ENCODE peak calls at places on chromosomes 11 and 22, in five cellular contexts. D, H, E, L and J are unnamed samples.

GRCh38 chr22:36887164-36887563 is 26.3 kb upstream of the CSF2RB start:
- DNase-seq in D (no peak), H (no peak), E (no peak), L (no peak), J (no peak)

GRCh38 chr11:128715691-128716153 is 21.9 kb downstream of the FLI1 start:
- DNase-seq in D (no peak), H (no peak), E (no peak), L (no peak), J (no peak)

GRCh38 chr22:24445481-24446290 is 18.3 kb downstream of the ADORA2A start:
- DNase-seq in D (no peak), H (no peak), E (no peak), L (no peak), J (no peak)

GRCh38 chr22:36986242-36986821 is 32.9 kb downstream of the TST start:
- DNase-seq in D (no peak), H (no peak), E (no peak), L (no peak), J (no peak)

GRCh38 chr22:26744892-26745808 is 87.8 kb downstream of the MIAT start:
- DNase-seq in D (no peak), H (no peak), E (no peak), L (no peak), J (no peak)

GRCh38 chr22:29306175-29306829 is at the start of gene GAS2L1:
- DNase-seq in D (peak; percentile 93), H (peak; percentile 86), E (peak; percentile 86), L (peak; percentile 81), J (peak; percentile 33)

GRCh38 chr22:30650508-30651116 is 15.0 kb downstream of the SLC35E4 start:
- DNase-seq in D (no peak), H (no peak), E (no peak), L (no peak), J (no peak)

GRCh38 chr22:23066200-23067022 is 3.9 kb upstream of the GNAZ start:
- DNase-seq in D (peak; percentile 24), H (no peak), E (no peak), L (no peak), J (no peak)

GRCh38 chr11:7520011-7520942 is 6.5 kb downstream of the PPFIBP2 start:
- DNase-seq in D (no peak), H (no peak), E (no peak), L (no peak), J (no peak)

GRCh38 chr11:96110302-96110701 is 186.4 kb upstream of the MTMR2 start:
- DNase-seq in D (no peak), H (no peak), E (no peak), L (no peak), J (no peak)

GRCh38 chr22:20618488-20618887 is 111.1 kb downstream of the MED15 start:
- DNase-seq in D (no peak), H (no peak), E (no peak), L (no peak), J (no peak)

GRCh38 chr11:11432621-11433319 is 79.7 kb upstream of the CSNK2A3 start:
- DNase-seq in D (no peak), H (no peak), E (no peak), L (no peak), J (no peak)

GRCh38 chr11:128891912-128892398 is 799 bp downstream of the KCNJ5 start:
- DNase-seq in D (no peak), H (peak; percentile 61), E (no peak), L (peak; percentile 67), J (no peak)

GRCh38 chr11:124108158-124108557 is 7.1 kb upstream of the VWA5A start:
- DNase-seq in D (no peak), H (peak; percentile 53), E (no peak), L (peak; percentile 16), J (no peak)

GRCh38 chr11:88042238-88043032 is 132.8 kb downstream of the RAB38 start:
- DNase-seq in D (no peak), H (peak; percentile 22), E (no peak), L (no peak), J (no peak)

GRCh38 chr11:61480936-61481335 is 27.6 kb upstream of the LRRC10B start:
- DNase-seq in D (no peak), H (no peak), E (no peak), L (peak; percentile 25), J (no peak)

GRCh38 chr22:24153353-24153752 is 27.9 kb upstream of the SUSD2 start:
- DNase-seq in D (no peak), H (no peak), E (no peak), L (no peak), J (no peak)

GRCh38 chr11:116835042-116835772 is 2.2 kb downstream of the APOA1 start:
- DNase-seq in D (no peak), H (no peak), E (no peak), L (no peak), J (no peak)

GRCh38 chr11:1219836-1220810 is 2.7 kb upstream of the MUC5B start:
- DNase-seq in D (peak; percentile 61), H (peak; percentile 21), E (no peak), L (peak; percentile 47), J (no peak)

DNA sequence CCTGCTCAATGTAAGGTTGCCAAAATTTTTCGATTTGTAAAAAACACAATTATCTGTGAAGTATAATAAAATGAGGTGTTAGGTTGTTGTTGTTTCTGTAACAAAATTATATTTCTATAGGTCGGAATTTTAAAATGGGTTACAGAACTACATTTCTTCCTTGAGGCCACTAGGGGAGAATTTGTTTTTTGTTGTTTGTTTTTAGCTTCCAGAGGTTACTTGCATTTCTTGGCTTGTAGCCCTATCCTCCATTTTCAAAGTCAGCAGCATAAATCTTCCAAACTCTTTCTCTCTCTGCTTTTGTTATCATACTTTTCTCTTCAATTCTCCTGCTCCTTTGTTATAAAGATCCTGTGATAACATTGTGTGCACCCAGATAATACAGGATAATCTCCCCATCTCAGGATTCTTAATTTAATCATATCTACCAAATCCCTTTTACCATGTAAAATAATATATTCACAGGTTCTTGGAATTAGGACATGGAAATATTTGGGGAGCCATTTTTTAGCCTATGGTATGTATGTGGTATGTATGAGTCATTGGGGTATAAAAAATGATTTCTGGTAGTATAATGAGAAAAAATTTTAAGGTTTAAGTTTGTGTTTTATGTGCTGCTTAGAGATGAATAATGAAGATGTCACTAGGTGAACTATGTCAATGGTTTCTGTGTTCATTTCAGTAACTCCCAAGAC is 9.4 kb upstream of the PATL1 start:
- DNase-seq in D (no peak), H (no peak), E (no peak), L (no peak), J (no peak)
- H3K27ac ChIP-seq in D (no peak overlapping the region), H (no peak overlapping the region), E (no peak overlapping the region), L (no peak overlapping the region), J (no peak overlapping the region)

DNA sequence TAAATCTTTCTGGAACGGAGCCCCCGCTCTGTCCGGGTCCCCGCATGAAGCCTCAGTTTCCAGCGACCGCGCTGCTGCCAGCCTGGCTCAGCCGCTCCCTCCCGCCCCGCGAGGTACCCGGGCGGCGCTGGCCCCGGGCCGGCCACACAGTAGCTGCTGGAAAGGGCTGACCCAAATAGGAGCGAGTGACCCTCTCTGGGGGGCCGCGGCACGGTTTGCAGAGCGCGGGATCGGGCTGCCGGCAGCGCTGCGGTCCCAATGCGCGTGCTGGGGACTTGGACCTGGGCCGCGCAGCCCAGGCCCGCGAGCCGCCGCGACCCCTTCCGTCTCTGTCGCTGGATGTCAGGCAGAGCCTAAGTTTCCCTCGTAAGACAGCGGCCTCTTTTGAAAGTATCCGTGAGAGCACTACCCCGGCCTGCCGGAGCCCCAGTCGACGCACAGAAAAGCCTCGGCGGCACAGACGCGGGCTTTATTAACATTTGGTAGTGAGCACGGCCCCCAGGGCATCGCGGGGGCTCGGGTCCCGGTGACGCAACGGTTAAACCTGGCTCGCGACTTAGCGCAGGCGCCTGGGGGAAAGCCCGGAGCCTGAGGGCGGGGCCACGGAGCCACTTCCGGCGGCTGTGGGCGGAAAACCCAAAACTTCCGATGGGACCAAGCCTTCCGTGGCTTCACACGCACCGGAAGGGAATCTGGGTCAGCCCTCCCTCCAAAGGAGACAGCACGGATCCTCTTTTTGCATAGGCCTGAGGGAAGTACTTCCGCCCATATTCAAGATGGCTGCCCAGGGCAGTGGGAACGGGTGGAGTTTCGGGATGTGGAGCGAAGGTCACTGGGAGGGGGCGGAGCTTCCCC is 14.9 kb downstream of the BAD start:
- DNase-seq in D (peak; percentile 98), H (peak; percentile 99), E (peak; percentile 87), L (peak; percentile 99), J (peak; percentile 100)
- TF ChIP-seq CTCF in D (peak; percentile 6), H (peak; percentile 15), E (peak; percentile 12), L (no peak), J (no peak)

GRCh38 chr22:40817737-40818136 is 1.4 kb downstream of the SLC25A17 start:
- DNase-seq in D (no peak), H (no peak), E (no peak), L (no peak), J (no peak)
- H3K4me3 ChIP-seq in D (no peak overlapping the region), H (no peak overlapping the region), E (peak overlapping the region; percentile 93), L (no peak overlapping the region), J (peak overlapping the region; percentile 99)

GRCh38 chr22:33579448-33580093 is 340.7 kb downstream of the LARGE1 start:
- DNase-seq in D (no peak), H (peak; percentile 82), E (peak; percentile 41), L (peak; percentile 75), J (no peak)

GRCh38 chr22:33578752-33579151 is 341.5 kb downstream of the LARGE1 start:
- DNase-seq in D (no peak), H (no peak), E (no peak), L (no peak), J (no peak)

GRCh38 chr22:33584152-33584551 is 336.1 kb downstream of the LARGE1 start:
- DNase-seq in D (no peak), H (no peak), E (no peak), L (no peak), J (no peak)

GRCh38 chr22:33577862-33578411 is 342.3 kb downstream of the LARGE1 start:
- DNase-seq in D (no peak), H (no peak), E (no peak), L (peak; percentile 30), J (no peak)

GRCh38 chr22:33582822-33583400 is 337.4 kb downstream of the LARGE1 start:
- DNase-seq in D (no peak), H (no peak), E (no peak), L (no peak), J (no peak)
- H3K27ac ChIP-seq in D (no peak overlapping the region), H (no peak overlapping the region), E (no peak overlapping the region), L (no peak overlapping the region), J (no peak overlapping the region)